ENCODE peak calls at places on chromosomes 16 and 17, in seven cellular contexts. F, R, A, Z, S, V and Y are unnamed samples.

GRCh38 chr17:70127221-70127873 is 42.0 kb upstream of the KCNJ2 start:
- DNase-seq in F (no peak), R (no peak), A (no peak), Z (peak; percentile 48), S (no peak), V (peak; percentile 12), Y (no peak)

GRCh38 chr17:79036609-79037008 is 12.6 kb downstream of the C1QTNF1 start:
- DNase-seq in F (peak; percentile 92), R (no peak), A (peak; percentile 1), Z (peak; percentile 77), S (peak; percentile 93), V (no peak), Y (peak; percentile 39)

GRCh38 chr16:65123846-65124513 is 2.1 kb upstream of the CDH11 start:
- DNase-seq in F (peak; percentile 19), R (no peak), A (no peak), Z (no peak), S (peak; percentile 18), V (peak; percentile 12), Y (no peak)

GRCh38 chr17:39701012-39701783 is 1.3 kb downstream of the ERBB2 start:
- DNase-seq in F (no peak), R (no peak), A (no peak), Z (no peak), S (no peak), V (peak; percentile 56), Y (no peak)

GRCh38 chr16:51431517-51432241 is 280.6 kb upstream of the SALL1 start:
- DNase-seq in F (peak; percentile 97), R (no peak), A (no peak), Z (no peak), S (peak; percentile 98), V (no peak), Y (peak; percentile 97)

GRCh38 chr17:68346448-68346847 is 55.2 kb downstream of the ARSG start:
- DNase-seq in F (no peak), R (no peak), A (no peak), Z (no peak), S (no peak), V (no peak), Y (peak; percentile 82)

GRCh38 chr16:71933913-71934696 is 38.8 kb downstream of the IST1 start:
- DNase-seq in F (peak; percentile 30), R (no peak), A (peak; percentile 36), Z (no peak), S (peak; percentile 83), V (no peak), Y (no peak)

GRCh38 chr17:36072431-36073121 is 8.5 kb downstream of the CCL18 start:
- DNase-seq in F (peak; percentile 20), R (no peak), A (peak; percentile 78), Z (no peak), S (peak; percentile 55), V (peak; percentile 90), Y (peak; percentile 38)

GRCh38 chr17:18181358-18181757 is 2.3 kb upstream of the ALKBH5 start:
- DNase-seq in F (no peak), R (no peak), A (no peak), Z (no peak), S (peak; percentile 92), V (no peak), Y (no peak)

GRCh38 chr16:13110124-13110796 is 208.9 kb downstream of the SHISA9 start:
- DNase-seq in F (no peak), R (no peak), A (no peak), Z (peak; percentile 99), S (no peak), V (peak; percentile 86), Y (no peak)

GRCh38 chr17:40068917-40069750 is 6.4 kb downstream of the THRA start:
- DNase-seq in F (peak; percentile 93), R (peak; percentile 53), A (peak; percentile 64), Z (no peak), S (peak; percentile 94), V (peak; percentile 76), Y (peak; percentile 77)

GRCh38 chr17:40664582-40665333 is at the start of gene KRT222:
- DNase-seq in F (no peak), R (no peak), A (no peak), Z (no peak), S (no peak), V (peak; percentile 47), Y (no peak)

GRCh38 chr16:29852654-29853053 is 10.4 kb downstream of the CDIPT start:
- DNase-seq in F (peak; percentile 62), R (peak; percentile 10), A (no peak), Z (no peak), S (peak; percentile 87), V (no peak), Y (peak; percentile 92)

GRCh38 chr17:27155866-27156265 is 138.0 kb upstream of the WSB1 start:
- DNase-seq in F (no peak), R (no peak), A (peak; percentile 4), Z (no peak), S (no peak), V (no peak), Y (no peak)

GRCh38 chr17:42118126-42118510 is 3.0 kb downstream of the KAT2A start:
- DNase-seq in F (no peak), R (no peak), A (no peak), Z (no peak), S (no peak), V (no peak), Y (no peak)

GRCh38 chr17:688100-688989 is 26.3 kb downstream of the VPS53 start:
- DNase-seq in F (peak; percentile 48), R (no peak), A (no peak), Z (no peak), S (peak; percentile 45), V (peak; percentile 67), Y (peak; percentile 44)

GRCh38 chr17:73901661-73902415 is 257.6 kb upstream of the SDK2 start:
- DNase-seq in F (no peak), R (no peak), A (no peak), Z (no peak), S (peak; percentile 12), V (peak; percentile 73), Y (peak; percentile 49)

GRCh38 chr16:89534147-89534788 is 26.1 kb downstream of the SPG7 start:
- DNase-seq in F (peak; percentile 54), R (no peak), A (no peak), Z (no peak), S (peak; percentile 43), V (no peak), Y (peak; percentile 15)

GRCh38 chr16:25996052-25996451 is 304.3 kb downstream of the HS3ST4 start:
- DNase-seq in F (no peak), R (no peak), A (peak; percentile 10), Z (no peak), S (peak; percentile 0), V (peak; percentile 41), Y (peak; percentile 32)

GRCh38 chr16:57266531-57267268 is 17.8 kb downstream of the PLLP start:
- DNase-seq in F (no peak), R (no peak), A (peak; percentile 32), Z (no peak), S (no peak), V (no peak), Y (no peak)

GRCh38 chr17:68801564-68801963 is 153.6 kb downstream of the ABCA8 start:
- DNase-seq in F (no peak), R (no peak), A (no peak), Z (no peak), S (no peak), V (no peak), Y (no peak)

GRCh38 chr17:61420128-61420527 is 20.5 kb downstream of the TBX2 start:
- DNase-seq in F (no peak), R (no peak), A (no peak), Z (no peak), S (no peak), V (no peak), Y (no peak)

DNA sequence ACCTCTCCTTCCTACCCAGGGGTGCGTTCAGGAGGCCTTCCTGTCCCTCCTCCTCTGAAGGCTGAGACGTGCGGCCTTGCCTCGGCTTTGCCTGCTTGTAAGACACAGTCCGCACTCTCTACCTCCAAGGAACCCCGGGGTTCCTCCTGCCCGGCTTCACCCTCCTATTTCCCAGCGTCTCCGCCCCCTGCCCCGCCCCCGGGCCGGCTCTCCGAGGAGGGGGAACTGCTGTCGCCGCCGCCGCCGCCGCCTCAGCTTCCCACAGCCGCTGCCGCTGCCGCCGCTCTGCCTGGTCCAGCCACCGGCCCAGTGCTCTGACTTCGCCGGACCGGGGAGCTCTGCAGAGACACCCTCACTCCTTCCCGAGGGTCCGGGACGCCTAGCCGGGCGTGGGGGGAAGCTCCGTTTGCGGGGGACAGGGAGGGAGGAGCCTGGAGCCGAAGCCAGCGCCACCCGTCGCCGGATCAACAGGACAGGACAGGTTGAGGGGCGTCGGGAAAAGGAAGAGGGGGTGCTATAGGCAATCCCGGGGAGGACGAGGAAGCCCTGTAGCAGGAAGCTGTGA is 1.2 kb upstream of the FGF11 start:
- DNase-seq in F (no peak), R (no peak), A (peak; percentile 53), Z (no peak), S (peak; percentile 40), V (peak; percentile 86), Y (peak; percentile 90)
- TF ChIP-seq EZH2 in F (peak; percentile 60), R (no peak), A (no peak), Z (no peak), S (no peak), V (no peak), Y (no peak)

DNA sequence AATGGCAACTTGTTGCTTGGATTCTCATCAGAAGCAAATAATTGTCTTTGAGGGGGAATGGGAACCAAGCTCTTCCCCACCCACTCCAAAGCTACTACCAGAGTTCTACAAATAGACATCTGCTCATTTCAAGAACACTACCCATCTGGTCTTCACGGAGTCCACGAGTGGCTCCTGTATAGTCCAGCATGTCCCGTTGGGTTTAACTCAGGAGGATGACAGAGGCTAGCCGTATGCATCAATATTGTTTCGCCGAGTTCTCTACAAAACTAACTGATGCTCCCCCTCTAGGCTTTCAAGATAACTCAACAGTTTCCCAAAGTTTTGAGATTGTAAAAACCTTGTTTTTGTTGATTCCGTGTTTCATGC is 730 bp upstream of the BLMH start:
- DNase-seq in F (no peak), R (no peak), A (no peak), Z (no peak), S (no peak), V (peak; percentile 6), Y (no peak)
- TF ChIP-seq EZH2 in F (no peak), R (no peak), A (no peak), Z (no peak), S (no peak), V (no peak), Y (no peak)

DNA sequence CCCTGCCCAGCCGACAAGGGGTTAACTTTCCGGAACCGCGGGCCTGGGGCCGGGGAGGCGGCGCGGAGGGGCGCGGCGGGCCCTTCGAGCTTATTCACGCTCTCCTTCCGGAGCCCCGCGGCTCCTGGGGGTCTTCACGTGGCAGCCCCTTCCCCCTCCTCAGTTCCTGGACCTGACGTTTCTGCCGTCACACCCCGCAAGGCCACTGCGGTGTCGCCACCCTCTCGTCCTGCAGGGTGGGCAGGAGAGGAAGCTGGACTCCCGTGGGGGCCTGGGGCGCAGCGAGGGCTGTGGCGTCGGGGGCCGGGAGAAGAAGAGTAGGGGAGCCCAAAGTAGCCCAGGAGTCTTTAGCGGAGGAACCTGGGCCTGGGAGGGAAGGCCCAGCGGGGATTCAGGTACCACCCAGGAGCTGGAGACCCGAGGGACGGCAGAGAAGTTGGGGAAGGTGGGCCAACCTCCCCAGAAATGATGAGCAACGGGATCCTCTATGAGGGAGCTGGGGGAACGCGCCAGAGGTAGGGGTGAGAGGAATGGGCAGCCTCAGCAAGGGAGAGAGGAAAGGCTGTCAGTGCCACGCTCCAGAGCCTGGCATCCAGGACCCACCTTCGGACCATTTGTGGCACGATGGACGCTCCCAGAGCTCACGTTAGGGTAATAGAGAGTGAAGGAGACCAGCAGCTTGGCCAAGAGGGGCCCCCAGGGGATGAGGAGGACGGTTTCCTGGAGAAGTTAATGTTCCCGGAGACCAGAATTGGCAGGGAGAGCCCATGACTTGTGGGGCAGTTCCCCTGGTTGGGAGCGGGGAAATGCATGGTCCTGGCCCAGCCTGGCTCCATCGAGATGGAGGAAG is 3.3 kb upstream of the HIC1 start:
- DNase-seq in F (no peak), R (no peak), A (no peak), Z (no peak), S (no peak), V (no peak), Y (no peak)
- TF ChIP-seq EZH2 in F (peak; percentile 48), R (peak; percentile 56), A (no peak), Z (no peak), S (no peak), V (peak; percentile 81), Y (no peak)

GRCh38 chr17:76274559-76274956 is 9.4 kb downstream of the UBALD2 start:
- DNase-seq in F (no peak), R (no peak), A (no peak), Z (no peak), S (no peak), V (no peak), Y (no peak)
- TF ChIP-seq EZH2 in F (no peak), R (no peak), A (no peak), Z (no peak), S (no peak), V (no peak), Y (no peak)